ENCODE peak calls at places on chromosomes 4 and X, in ten cellular contexts. P is cardiac muscle cell, G is neural progenitor cell, I is GM23248, S is psoas muscle, E is stomach, R is MM.1S, J is lower lobe of right lung, D is left lung, T is ovary. Q is an unnamed sample.

GRCh38 chr4:62601737-62602136 is 1401.6 kb downstream of the ADGRL3 start:
- DNase-seq in P (no peak), G (no peak), I (no peak), S (no peak), E (no peak), R (no peak), J (no peak), D (no peak), T (no peak), Q (no peak)

GRCh38 chr4:151658959-151659593 is 101.7 kb downstream of the GATB start:
- DNase-seq in P (peak; percentile 77), G (no peak), I (peak; percentile 83), S (no peak), E (no peak), R (no peak), J (no peak), D (no peak), T (no peak), Q (no peak)

GRCh38 chr4:48698029-48698901 is 81.8 kb downstream of the FRYL start:
- DNase-seq in P (peak; percentile 95), G (peak; percentile 15), I (peak; percentile 85), S (no peak), E (peak; percentile 69), R (no peak), J (no peak), D (no peak), T (no peak), Q (peak; percentile 99)

GRCh38 chr4:949656-950055 is 17.4 kb downstream of the TMEM175 start:
- DNase-seq in P (no peak), G (no peak), I (no peak), S (peak; percentile 36), E (no peak), R (no peak), J (no peak), D (no peak), T (no peak), Q (no peak)

GRCh38 chrX:78945186-78945912 is at the start of gene P2RY10:
- DNase-seq in P (no peak), G (no peak), I (no peak), S (no peak), E (no peak), R (peak; percentile 85), J (no peak), D (no peak), T (no peak), Q (no peak)

GRCh38 chrX:115491766-115492165 is 69.2 kb upstream of the PLS3 start:
- DNase-seq in P (peak; percentile 36), G (no peak), I (peak; percentile 40), S (no peak), E (no peak), R (no peak), J (no peak), D (no peak), T (no peak), Q (no peak)

GRCh38 chrX:69616520-69617203 is 749 bp downstream of the EDA start:
- DNase-seq in P (peak; percentile 17), G (peak; percentile 46), I (peak; percentile 4), S (peak; percentile 53), E (peak; percentile 25), R (peak; percentile 12), J (peak; percentile 41), D (peak; percentile 32), T (peak; percentile 50), Q (no peak)

GRCh38 chr4:72767903-72768817 is 199.1 kb upstream of the ADAMTS3 start:
- DNase-seq in P (peak; percentile 90), G (no peak), I (peak; percentile 78), S (no peak), E (no peak), R (no peak), J (no peak), D (no peak), T (no peak), Q (peak; percentile 49)

GRCh38 chr4:4472344-4472958 is 69.4 kb downstream of the STX18 start:
- DNase-seq in P (no peak), G (no peak), I (peak; percentile 46), S (no peak), E (no peak), R (no peak), J (no peak), D (no peak), T (peak; percentile 71), Q (no peak)

GRCh38 chrX:11264925-11265324 is 28.3 kb upstream of the AMELX start:
- DNase-seq in P (no peak), G (no peak), I (no peak), S (no peak), E (no peak), R (no peak), J (no peak), D (no peak), T (no peak), Q (no peak)

GRCh38 chrX:119636419-119636818 is 30.2 kb upstream of the NKRF start:
- DNase-seq in P (no peak), G (no peak), I (no peak), S (no peak), E (no peak), R (no peak), J (no peak), D (no peak), T (no peak), Q (no peak)

GRCh38 chr4:34953145-34953799 is 1291.0 kb downstream of the ARAP2 start:
- DNase-seq in P (no peak), G (peak; percentile 10), I (no peak), S (no peak), E (no peak), R (no peak), J (no peak), D (no peak), T (no peak), Q (no peak)

GRCh38 chrX:74546984-74547383 is 67.4 kb downstream of the RLIM start:
- DNase-seq in P (no peak), G (no peak), I (no peak), S (no peak), E (no peak), R (no peak), J (no peak), D (no peak), T (no peak), Q (no peak)

GRCh38 chrX:54447461-54447860 is 7.3 kb downstream of the TSR2 start:
- DNase-seq in P (peak; percentile 23), G (peak; percentile 6), I (peak; percentile 27), S (no peak), E (no peak), R (no peak), J (no peak), D (no peak), T (no peak), Q (peak; percentile 0)

GRCh38 chr4:152399246-152399645 is 136.6 kb downstream of the FBXW7 start:
- DNase-seq in P (no peak), G (no peak), I (no peak), S (no peak), E (no peak), R (peak; percentile 18), J (no peak), D (no peak), T (no peak), Q (no peak)

GRCh38 chr4:128362760-128363159 is 75.1 kb upstream of the PGRMC2 start:
- DNase-seq in P (no peak), G (no peak), I (no peak), S (no peak), E (no peak), R (no peak), J (no peak), D (no peak), T (no peak), Q (no peak)

GRCh38 chrX:65926095-65927019 is 113.5 kb downstream of the VSIG4 start:
- DNase-seq in P (no peak), G (no peak), I (no peak), S (no peak), E (no peak), R (peak; percentile 84), J (no peak), D (no peak), T (no peak), Q (no peak)
- H3K27me3 ChIP-seq in P (no peaks in the 10 kb centered on the region), G (no peaks in the 10 kb centered on the region), I (no peaks in the 10 kb centered on the region), S (no peaks in the 10 kb centered on the region), E (no peaks in the 10 kb centered on the region), R (no peaks in the 10 kb centered on the region), J (no peaks in the 10 kb centered on the region), D (no peaks in the 10 kb centered on the region), T (no peaks in the 10 kb centered on the region), Q (no peaks in the 10 kb centered on the region)

DNA sequence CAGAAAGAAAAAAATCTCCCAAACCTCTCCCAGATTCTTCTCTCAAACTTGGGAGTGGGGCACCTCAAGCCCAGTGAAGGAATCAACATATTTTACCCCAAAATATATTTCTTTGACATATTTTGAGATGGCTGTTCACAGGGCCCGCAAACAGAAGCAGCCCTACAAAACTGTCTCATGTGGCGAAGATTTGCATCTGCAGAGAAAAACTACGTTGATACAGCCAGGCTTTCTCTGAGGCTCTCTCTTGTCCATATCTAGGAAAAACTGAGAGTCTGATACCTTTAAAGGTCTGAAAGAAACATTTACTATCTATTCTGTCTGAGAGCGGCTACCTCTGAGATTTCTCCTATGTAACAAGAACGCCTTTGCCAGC is 23.3 kb upstream of the TMSB4X start:
- DNase-seq in P (no peak), G (no peak), I (no peak), S (no peak), E (no peak), R (no peak), J (no peak), D (no peak), T (no peak), Q (no peak)
- H3K4me3 ChIP-seq in P (no peak overlapping the region), G (no peak overlapping the region), I (no peak overlapping the region), S (no peak overlapping the region), E (no peak overlapping the region), R (no peak overlapping the region), J (no peak overlapping the region), D (no peak overlapping the region), T (no peak overlapping the region), Q (no peak overlapping the region)

DNA sequence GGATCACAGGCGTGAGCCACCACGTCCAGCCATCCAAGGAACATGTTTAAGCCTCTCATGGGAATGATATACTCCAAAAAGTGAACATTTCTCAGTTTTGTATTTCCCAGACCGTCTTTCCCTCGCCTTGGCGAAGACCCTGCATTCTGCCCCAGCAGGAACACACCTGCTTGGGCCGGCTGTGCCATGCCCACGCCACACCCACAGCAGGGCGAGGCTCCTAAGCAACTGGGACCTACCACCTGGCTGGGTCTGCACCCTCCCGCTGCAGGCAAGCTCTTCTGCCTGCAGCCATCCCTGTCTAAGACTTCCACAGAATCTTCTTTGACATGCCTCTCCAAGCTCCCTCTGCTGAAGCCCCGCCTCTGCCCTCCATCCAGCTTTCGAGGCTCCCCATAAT is 3.6 kb downstream of the CCNQ start:
- DNase-seq in P (no peak), G (no peak), I (no peak), S (no peak), E (no peak), R (no peak), J (no peak), D (peak; percentile 13), T (no peak), Q (no peak)
- H3K27me3 ChIP-seq in P (no peaks in the 10 kb centered on the region), G (no peaks in the 10 kb centered on the region), I (no peaks in the 10 kb centered on the region), S (no peaks in the 10 kb centered on the region), E (no peaks in the 10 kb centered on the region), R (no peaks in the 10 kb centered on the region), J (no peaks in the 10 kb centered on the region), D (no peaks in the 10 kb centered on the region), T (no peaks in the 10 kb centered on the region), Q (no peaks in the 10 kb centered on the region)

DNA sequence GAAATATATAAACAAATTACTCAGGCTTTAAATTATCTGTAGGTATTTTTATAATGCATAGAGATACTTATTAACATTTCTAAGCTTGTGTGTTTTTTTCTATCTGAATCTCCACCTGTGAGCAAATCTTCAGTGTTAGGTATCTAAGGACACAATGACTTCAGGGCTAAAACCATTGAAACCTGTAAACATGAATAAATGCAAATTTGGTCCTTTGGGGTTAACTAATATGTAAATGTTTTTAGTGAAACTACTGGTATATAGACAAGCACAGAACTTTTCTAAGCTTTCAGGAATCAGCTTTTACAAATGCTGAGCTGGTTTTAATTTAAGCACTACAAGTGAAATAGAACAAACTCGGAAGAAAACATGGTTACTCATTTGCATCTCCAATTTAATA is 147.9 kb downstream of the FBXO8 start:
- DNase-seq in P (no peak), G (no peak), I (no peak), S (no peak), E (no peak), R (no peak), J (no peak), D (no peak), T (no peak), Q (no peak)
- H3K4me3 ChIP-seq in P (no peak overlapping the region), G (no peak overlapping the region), I (peak overlapping the region; percentile 71), S (peak overlapping the region; percentile 46), E (peak overlapping the region; percentile 7), R (no peak overlapping the region), J (peak overlapping the region; percentile 12), D (no peak overlapping the region), T (peak overlapping the region; percentile 31), Q (no peak overlapping the region)

Q was measured in bronchial epithelial cell.